ENCODE peak calls at places on chromosomes 6 and 20, in four cellular contexts. One of them, this sample, is unnamed.

GRCh38 chr6:37289931-37290330 is 32.0 kb upstream of the TMEM217 start:
- DNase-seq in amniotic epithelial cell: no peak
- DNase-seq in amygdala: no peak
- DNase-seq in K562: no peak
- DNase-seq in this sample: peak; percentile 4

GRCh38 chr20:64025101-64025825 is 10.7 kb upstream of the C20orf204 start:
- DNase-seq in amniotic epithelial cell: no peak
- DNase-seq in amygdala: no peak
- DNase-seq in K562: no peak
- DNase-seq in this sample: no peak

GRCh38 chr6:15588966-15589634 is 73.7 kb downstream of the DTNBP1 start:
- DNase-seq in amniotic epithelial cell: peak; percentile 64
- DNase-seq in amygdala: no peak
- DNase-seq in K562: no peak
- DNase-seq in this sample: no peak

GRCh38 chr20:34037767-34038166 is 44.1 kb downstream of the RALY start:
- DNase-seq in amniotic epithelial cell: peak; percentile 13
- DNase-seq in amygdala: no peak
- DNase-seq in K562: no peak
- DNase-seq in this sample: no peak

GRCh38 chr6:155328539-155329459 is 14.5 kb upstream of the TFB1M start:
- DNase-seq in amniotic epithelial cell: no peak
- DNase-seq in amygdala: no peak
- DNase-seq in K562: no peak
- DNase-seq in this sample: no peak

GRCh38 chr6:139926711-139927110 is 552.3 kb upstream of the CITED2 start:
- DNase-seq in amniotic epithelial cell: peak; percentile 29
- DNase-seq in amygdala: no peak
- DNase-seq in K562: no peak
- DNase-seq in this sample: no peak

GRCh38 chr20:15759546-15760216 is 813.6 kb downstream of the KIF16B start:
- DNase-seq in amniotic epithelial cell: peak; percentile 9
- DNase-seq in amygdala: no peak
- DNase-seq in K562: no peak
- DNase-seq in this sample: no peak

GRCh38 chr6:3176562-3177355 is 19.4 kb upstream of the TUBB2A start:
- DNase-seq in amniotic epithelial cell: peak; percentile 95
- DNase-seq in amygdala: no peak
- DNase-seq in K562: peak; percentile 91
- DNase-seq in this sample: no peak

GRCh38 chr20:9889270-9889981 is 50.5 kb upstream of the PAK5 start:
- DNase-seq in amniotic epithelial cell: no peak
- DNase-seq in amygdala: no peak
- DNase-seq in K562: no peak
- DNase-seq in this sample: no peak

GRCh38 chr6:160278786-160279310 is 20.2 kb upstream of the SLC22A2 start:
- DNase-seq in amniotic epithelial cell: peak; percentile 88
- DNase-seq in amygdala: no peak
- DNase-seq in K562: no peak
- DNase-seq in this sample: no peak

GRCh38 chr6:164130151-164130550 is 715.6 kb downstream of the QKI start:
- DNase-seq in amniotic epithelial cell: no peak
- DNase-seq in amygdala: peak; percentile 74
- DNase-seq in K562: no peak
- DNase-seq in this sample: no peak

GRCh38 chr6:166382933-166383816 is at the start of gene MPC1:
- DNase-seq in amniotic epithelial cell: peak; percentile 90
- DNase-seq in amygdala: peak; percentile 95
- DNase-seq in K562: peak; percentile 98
- DNase-seq in this sample: peak; percentile 92

GRCh38 chr6:9621276-9621675 is 793.6 kb downstream of the TFAP2A start:
- DNase-seq in amniotic epithelial cell: no peak
- DNase-seq in amygdala: no peak
- DNase-seq in K562: no peak
- DNase-seq in this sample: no peak

GRCh38 chr20:57103146-57103800 is 163.2 kb downstream of the BMP7 start:
- DNase-seq in amniotic epithelial cell: no peak
- DNase-seq in amygdala: peak; percentile 42
- DNase-seq in K562: no peak
- DNase-seq in this sample: no peak

GRCh38 chr6:90008908-90009501 is 114.7 kb downstream of the GJA10 start:
- DNase-seq in amniotic epithelial cell: peak; percentile 61
- DNase-seq in amygdala: no peak
- DNase-seq in K562: no peak
- DNase-seq in this sample: no peak

GRCh38 chr20:62774076-62774714 is 22.1 kb upstream of the MRGBP start:
- DNase-seq in amniotic epithelial cell: no peak
- DNase-seq in amygdala: no peak
- DNase-seq in K562: no peak
- DNase-seq in this sample: no peak

GRCh38 chr6:139522471-139523220 is 148.2 kb upstream of the CITED2 start:
- DNase-seq in amniotic epithelial cell: no peak
- DNase-seq in amygdala: no peak
- DNase-seq in K562: no peak
- DNase-seq in this sample: no peak

GRCh38 chr6:89574860-89575561 is 63.5 kb downstream of the LYRM2 start:
- DNase-seq in amniotic epithelial cell: no peak
- DNase-seq in amygdala: no peak
- DNase-seq in K562: no peak
- DNase-seq in this sample: no peak

GRCh38 chr6:30885481-30885998 is 1.2 kb downstream of the DDR1 start:
- DNase-seq in amniotic epithelial cell: peak; percentile 61
- DNase-seq in amygdala: no peak
- DNase-seq in K562: peak; percentile 36
- DNase-seq in this sample: no peak

GRCh38 chr6:1708820-1709612 is 99.3 kb downstream of the FOXC1 start:
- DNase-seq in amniotic epithelial cell: no peak
- DNase-seq in amygdala: no peak
- DNase-seq in K562: no peak
- DNase-seq in this sample: no peak

GRCh38 chr6:34709386-34709785 is 12.8 kb upstream of the ILRUN start:
- DNase-seq in amniotic epithelial cell: peak; percentile 83
- DNase-seq in amygdala: peak; percentile 79
- DNase-seq in K562: peak; percentile 47
- DNase-seq in this sample: no peak

GRCh38 chr6:36701401-36701991 is 3.9 kb downstream of the RAB44 start:
- DNase-seq in amniotic epithelial cell: peak; percentile 56
- DNase-seq in amygdala: no peak
- DNase-seq in K562: peak; percentile 37
- DNase-seq in this sample: no peak

GRCh38 chr6:136553166-136553787 is 3.1 kb upstream of the MAP7 start:
- DNase-seq in amniotic epithelial cell: no peak
- DNase-seq in amygdala: no peak
- DNase-seq in K562: no peak
- DNase-seq in this sample: no peak

This sample was measured in activated effector memory CD4-positive, alpha-beta T cell treated with Interleukin-2 at 50 U/mL for 16 hours.